ENCODE peak calls at places on chromosomes 7 and 10, in seven cellular contexts. One of them, this sample, is unnamed.

GRCh38 chr7:27940341-27940740 is 200.4 kb downstream of the TAX1BP1 start:
- DNase-seq in CD8-positive, alpha-beta T cell: no peak
- DNase-seq in A549: no peak
- DNase-seq in breast epithelium: no peak
- DNase-seq in fibroblast of lung: no peak
- DNase-seq in Peyer's patch: no peak
- DNase-seq in cardiac muscle cell: no peak
- DNase-seq in this sample: no peak

GRCh38 chr10:121469797-121470606 is 128.2 kb downstream of the FGFR2 start:
- DNase-seq in CD8-positive, alpha-beta T cell: no peak
- DNase-seq in A549: no peak
- DNase-seq in breast epithelium: no peak
- DNase-seq in fibroblast of lung: no peak
- DNase-seq in Peyer's patch: no peak
- DNase-seq in cardiac muscle cell: no peak
- DNase-seq in this sample: no peak

GRCh38 chr10:119268871-119269506 is 61.6 kb downstream of the GRK5 start:
- DNase-seq in CD8-positive, alpha-beta T cell: peak
- DNase-seq in A549: no peak
- DNase-seq in breast epithelium: no peak
- DNase-seq in fibroblast of lung: no peak
- DNase-seq in Peyer's patch: no peak
- DNase-seq in cardiac muscle cell: no peak
- DNase-seq in this sample: no peak

GRCh38 chr7:77454802-77455201 is 38.7 kb upstream of the GSAP start:
- DNase-seq in CD8-positive, alpha-beta T cell: no peak
- DNase-seq in A549: peak
- DNase-seq in breast epithelium: no peak
- DNase-seq in fibroblast of lung: no peak
- DNase-seq in Peyer's patch: no peak
- DNase-seq in cardiac muscle cell: no peak
- DNase-seq in this sample: no peak

GRCh38 chr10:12708921-12709320 is 292.6 kb downstream of the CCDC3 start:
- DNase-seq in CD8-positive, alpha-beta T cell: no peak
- DNase-seq in A549: peak
- DNase-seq in breast epithelium: no peak
- DNase-seq in fibroblast of lung: peak
- DNase-seq in Peyer's patch: no peak
- DNase-seq in cardiac muscle cell: peak
- DNase-seq in this sample: no peak

GRCh38 chr10:31018977-31019376 is 12.7 kb downstream of the ZNF438 start:
- DNase-seq in CD8-positive, alpha-beta T cell: no peak
- DNase-seq in A549: no peak
- DNase-seq in breast epithelium: no peak
- DNase-seq in fibroblast of lung: no peak
- DNase-seq in Peyer's patch: no peak
- DNase-seq in cardiac muscle cell: no peak
- DNase-seq in this sample: no peak

GRCh38 chr10:114045071-114045737 is 1.5 kb downstream of the ADRB1 start:
- DNase-seq in CD8-positive, alpha-beta T cell: no peak
- DNase-seq in A549: no peak
- DNase-seq in breast epithelium: no peak
- DNase-seq in fibroblast of lung: no peak
- DNase-seq in Peyer's patch: peak
- DNase-seq in cardiac muscle cell: no peak
- DNase-seq in this sample: no peak

GRCh38 chr10:15158972-15159371 is 9.5 kb downstream of the NMT2 start:
- DNase-seq in CD8-positive, alpha-beta T cell: no peak
- DNase-seq in A549: no peak
- DNase-seq in breast epithelium: no peak
- DNase-seq in fibroblast of lung: no peak
- DNase-seq in Peyer's patch: no peak
- DNase-seq in cardiac muscle cell: no peak
- DNase-seq in this sample: no peak

GRCh38 chr10:110496553-110497437 is 912 bp upstream of the DUSP5 start:
- DNase-seq in CD8-positive, alpha-beta T cell: no peak
- DNase-seq in A549: no peak
- DNase-seq in breast epithelium: no peak
- DNase-seq in fibroblast of lung: no peak
- DNase-seq in Peyer's patch: no peak
- DNase-seq in cardiac muscle cell: no peak
- DNase-seq in this sample: no peak

GRCh38 chr7:119026391-119026790 is 801.9 kb downstream of the ANKRD7 start:
- DNase-seq in CD8-positive, alpha-beta T cell: no peak
- DNase-seq in A549: no peak
- DNase-seq in breast epithelium: no peak
- DNase-seq in fibroblast of lung: no peak
- DNase-seq in Peyer's patch: no peak
- DNase-seq in cardiac muscle cell: no peak
- DNase-seq in this sample: no peak

GRCh38 chr10:117373848-117374505 is 1.3 kb downstream of the PDZD8 start:
- DNase-seq in CD8-positive, alpha-beta T cell: peak
- DNase-seq in A549: peak
- DNase-seq in breast epithelium: peak
- DNase-seq in fibroblast of lung: peak
- DNase-seq in Peyer's patch: peak
- DNase-seq in cardiac muscle cell: peak
- DNase-seq in this sample: peak

GRCh38 chr7:28922618-28923331 is 35.4 kb downstream of the TRIL start:
- DNase-seq in CD8-positive, alpha-beta T cell: peak
- DNase-seq in A549: peak
- DNase-seq in breast epithelium: peak
- DNase-seq in fibroblast of lung: peak
- DNase-seq in Peyer's patch: peak
- DNase-seq in cardiac muscle cell: peak
- DNase-seq in this sample: no peak

GRCh38 chr10:30996481-30996980 is 35.1 kb downstream of the ZNF438 start:
- DNase-seq in CD8-positive, alpha-beta T cell: no peak
- DNase-seq in A549: no peak
- DNase-seq in breast epithelium: no peak
- DNase-seq in fibroblast of lung: no peak
- DNase-seq in Peyer's patch: no peak
- DNase-seq in cardiac muscle cell: no peak
- DNase-seq in this sample: no peak

GRCh38 chr7:32761451-32762320 is 129.9 kb downstream of the KBTBD2 start:
- DNase-seq in CD8-positive, alpha-beta T cell: no peak
- DNase-seq in A549: no peak
- DNase-seq in breast epithelium: no peak
- DNase-seq in fibroblast of lung: peak
- DNase-seq in Peyer's patch: no peak
- DNase-seq in cardiac muscle cell: peak
- DNase-seq in this sample: no peak

GRCh38 chr7:151827620-151828019 is 49.3 kb downstream of the PRKAG2 start:
- DNase-seq in CD8-positive, alpha-beta T cell: no peak
- DNase-seq in A549: no peak
- DNase-seq in breast epithelium: no peak
- DNase-seq in fibroblast of lung: no peak
- DNase-seq in Peyer's patch: no peak
- DNase-seq in cardiac muscle cell: no peak
- DNase-seq in this sample: no peak

GRCh38 chr10:46516660-46517416 is 39.6 kb downstream of the GPRIN2 start:
- DNase-seq in CD8-positive, alpha-beta T cell: no peak
- DNase-seq in A549: peak
- DNase-seq in breast epithelium: peak
- DNase-seq in fibroblast of lung: peak
- DNase-seq in Peyer's patch: peak
- DNase-seq in cardiac muscle cell: peak
- DNase-seq in this sample: no peak

GRCh38 chr10:86105640-86106039 is 261.0 kb downstream of the GRID1 start:
- DNase-seq in CD8-positive, alpha-beta T cell: no peak
- DNase-seq in A549: no peak
- DNase-seq in breast epithelium: no peak
- DNase-seq in fibroblast of lung: no peak
- DNase-seq in Peyer's patch: no peak
- DNase-seq in cardiac muscle cell: no peak
- DNase-seq in this sample: no peak

GRCh38 chr7:143240323-143241168 is 18.7 kb downstream of the TAS2R40 start:
- DNase-seq in CD8-positive, alpha-beta T cell: peak
- DNase-seq in A549: peak
- DNase-seq in breast epithelium: peak
- DNase-seq in fibroblast of lung: peak
- DNase-seq in Peyer's patch: peak
- DNase-seq in cardiac muscle cell: peak
- DNase-seq in this sample: no peak

GRCh38 chr10:12534824-12535223 is 185.5 kb downstream of the CAMK1D start:
- DNase-seq in CD8-positive, alpha-beta T cell: no peak
- DNase-seq in A549: no peak
- DNase-seq in breast epithelium: no peak
- DNase-seq in fibroblast of lung: peak
- DNase-seq in Peyer's patch: no peak
- DNase-seq in cardiac muscle cell: no peak
- DNase-seq in this sample: no peak

GRCh38 chr7:75716992-75717626 is 21.6 kb downstream of the HIP1 start:
- DNase-seq in CD8-positive, alpha-beta T cell: no peak
- DNase-seq in A549: peak
- DNase-seq in breast epithelium: no peak
- DNase-seq in fibroblast of lung: peak
- DNase-seq in Peyer's patch: no peak
- DNase-seq in cardiac muscle cell: peak
- DNase-seq in this sample: no peak

GRCh38 chr10:29555746-29556481 is 78.9 kb downstream of the SVIL start:
- DNase-seq in CD8-positive, alpha-beta T cell: no peak
- DNase-seq in A549: no peak
- DNase-seq in breast epithelium: no peak
- DNase-seq in fibroblast of lung: peak
- DNase-seq in Peyer's patch: no peak
- DNase-seq in cardiac muscle cell: peak
- DNase-seq in this sample: no peak

GRCh38 chr7:17928055-17928454 is 12.2 kb downstream of the SNX13 start:
- DNase-seq in CD8-positive, alpha-beta T cell: no peak
- DNase-seq in A549: no peak
- DNase-seq in breast epithelium: no peak
- DNase-seq in fibroblast of lung: no peak
- DNase-seq in Peyer's patch: no peak
- DNase-seq in cardiac muscle cell: no peak
- DNase-seq in this sample: no peak

GRCh38 chr10:24957624-24958435 is 5.4 kb upstream of the PRTFDC1 start:
- DNase-seq in CD8-positive, alpha-beta T cell: no peak
- DNase-seq in A549: peak
- DNase-seq in breast epithelium: no peak
- DNase-seq in fibroblast of lung: peak
- DNase-seq in Peyer's patch: no peak
- DNase-seq in cardiac muscle cell: peak
- DNase-seq in this sample: no peak

GRCh38 chr10:60192986-60193385 is 196.7 kb downstream of the ANK3 start:
- DNase-seq in CD8-positive, alpha-beta T cell: no peak
- DNase-seq in A549: no peak
- DNase-seq in breast epithelium: no peak
- DNase-seq in fibroblast of lung: no peak
- DNase-seq in Peyer's patch: no peak
- DNase-seq in cardiac muscle cell: no peak
- DNase-seq in this sample: no peak

GRCh38 chr7:43729924-43730248 is 563 bp upstream of the COA1 start:
- DNase-seq in CD8-positive, alpha-beta T cell: no peak
- DNase-seq in A549: no peak
- DNase-seq in breast epithelium: no peak
- DNase-seq in fibroblast of lung: no peak
- DNase-seq in Peyer's patch: no peak
- DNase-seq in cardiac muscle cell: no peak
- DNase-seq in this sample: no peak
- H3K27ac ChIP-seq in CD8-positive, alpha-beta T cell: peak
- H3K27ac ChIP-seq in A549: peak
- H3K27ac ChIP-seq in breast epithelium: peak
- H3K27ac ChIP-seq in fibroblast of lung: peak
- H3K27ac ChIP-seq in Peyer's patch: peak
- H3K27ac ChIP-seq in cardiac muscle cell: peak
- H3K27ac ChIP-seq in this sample: peak

GRCh38 chr7:74627699-74628411 is 29.7 kb upstream of the GTF2I start:
- DNase-seq in CD8-positive, alpha-beta T cell: no peak
- DNase-seq in A549: no peak
- DNase-seq in breast epithelium: peak
- DNase-seq in fibroblast of lung: peak
- DNase-seq in Peyer's patch: peak
- DNase-seq in cardiac muscle cell: peak
- DNase-seq in this sample: no peak

GRCh38 chr7:74623135-74623534 is 34.4 kb upstream of the GTF2I start:
- DNase-seq in CD8-positive, alpha-beta T cell: no peak
- DNase-seq in A549: no peak
- DNase-seq in breast epithelium: no peak
- DNase-seq in fibroblast of lung: no peak
- DNase-seq in Peyer's patch: no peak
- DNase-seq in cardiac muscle cell: no peak
- DNase-seq in this sample: no peak

GRCh38 chr7:74622228-74622749 is 35.2 kb upstream of the GTF2I start:
- DNase-seq in CD8-positive, alpha-beta T cell: no peak
- DNase-seq in A549: no peak
- DNase-seq in breast epithelium: no peak
- DNase-seq in fibroblast of lung: no peak
- DNase-seq in Peyer's patch: no peak
- DNase-seq in cardiac muscle cell: no peak
- DNase-seq in this sample: no peak

GRCh38 chr7:74625446-74625845 is 32.1 kb upstream of the GTF2I start:
- DNase-seq in CD8-positive, alpha-beta T cell: no peak
- DNase-seq in A549: peak
- DNase-seq in breast epithelium: no peak
- DNase-seq in fibroblast of lung: peak
- DNase-seq in Peyer's patch: no peak
- DNase-seq in cardiac muscle cell: peak
- DNase-seq in this sample: no peak
- TF ChIP-seq CTCF in CD8-positive, alpha-beta T cell: peak
- TF ChIP-seq CTCF in A549: peak
- TF ChIP-seq CTCF in breast epithelium: no peak
- TF ChIP-seq CTCF in fibroblast of lung: peak
- TF ChIP-seq CTCF in Peyer's patch: peak
- TF ChIP-seq CTCF in cardiac muscle cell: peak
- TF ChIP-seq CTCF in this sample: no peak

DNA sequence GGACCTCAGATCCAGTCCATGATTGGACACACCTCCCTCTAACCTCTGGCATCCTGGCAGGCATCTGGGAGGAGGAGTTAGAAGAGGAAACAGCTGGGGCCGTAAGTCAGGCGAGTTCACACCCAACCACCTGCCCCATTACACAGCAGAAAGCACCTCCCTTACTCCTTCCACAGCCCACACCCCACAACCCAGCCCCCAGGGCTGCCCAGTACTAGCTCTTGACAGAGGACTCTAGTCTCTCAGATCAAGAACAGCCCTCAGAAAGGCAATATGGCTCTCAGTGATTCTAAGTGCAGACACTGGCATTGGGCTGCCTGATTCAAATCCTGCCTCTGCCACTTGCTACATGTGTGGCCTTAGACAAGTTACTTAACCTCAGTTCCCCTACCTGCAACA is 34.1 kb downstream of the KCNMA1 start:
- DNase-seq in CD8-positive, alpha-beta T cell: no peak
- DNase-seq in A549: peak
- DNase-seq in breast epithelium: no peak
- DNase-seq in fibroblast of lung: no peak
- DNase-seq in Peyer's patch: peak
- DNase-seq in cardiac muscle cell: no peak
- DNase-seq in this sample: no peak
- H3K4me3 ChIP-seq in CD8-positive, alpha-beta T cell: no peak
- H3K4me3 ChIP-seq in A549: no peak
- H3K4me3 ChIP-seq in breast epithelium: no peak
- H3K4me3 ChIP-seq in fibroblast of lung: no peak
- H3K4me3 ChIP-seq in Peyer's patch: no peak
- H3K4me3 ChIP-seq in cardiac muscle cell: no peak
- H3K4me3 ChIP-seq in this sample: no peak

DNA sequence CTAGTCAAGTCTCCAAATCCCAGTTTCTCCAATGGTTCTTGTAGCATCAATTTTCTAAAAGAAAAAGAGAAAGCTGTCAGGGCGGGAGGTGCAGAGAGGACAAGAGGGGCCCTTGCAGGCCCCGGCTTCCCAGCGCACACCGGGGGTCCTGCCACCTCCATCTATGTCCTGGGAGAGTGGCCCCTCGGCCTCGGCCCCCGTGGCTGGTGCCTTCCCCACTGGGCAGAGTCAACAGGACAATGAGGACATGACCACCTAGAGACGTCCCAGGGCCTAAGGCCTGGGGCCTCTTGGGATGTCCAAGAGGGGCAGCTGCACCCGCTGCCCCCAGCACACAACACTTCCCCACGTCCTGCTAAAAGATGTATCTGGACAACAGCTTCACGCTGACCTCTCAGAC is 5.9 kb downstream of the COX19 start:
- DNase-seq in CD8-positive, alpha-beta T cell: no peak
- DNase-seq in A549: no peak
- DNase-seq in breast epithelium: no peak
- DNase-seq in fibroblast of lung: no peak
- DNase-seq in Peyer's patch: no peak
- DNase-seq in cardiac muscle cell: no peak
- DNase-seq in this sample: no peak
- H3K27ac ChIP-seq in CD8-positive, alpha-beta T cell: no peak
- H3K27ac ChIP-seq in A549: no peak
- H3K27ac ChIP-seq in breast epithelium: no peak
- H3K27ac ChIP-seq in fibroblast of lung: no peak
- H3K27ac ChIP-seq in Peyer's patch: no peak
- H3K27ac ChIP-seq in cardiac muscle cell: no peak
- H3K27ac ChIP-seq in this sample: no peak

This sample was measured in coronary artery.